ENCODE peak calls at places on chromosomes 3 and 15, in four cellular contexts. M is SK-N-SH, J is Calu3, Q is T-helper 2 cell. S is an unnamed sample.

GRCh38 chr3:172303181-172303580 is 145.1 kb downstream of the GHSR start:
- DNase-seq in M (no peak), J (no peak), Q (no peak), S (no peak)

GRCh38 chr3:16888785-16889607 is 4.2 kb downstream of the PLCL2 start:
- DNase-seq in M (no peak), J (no peak), Q (no peak), S (peak)

GRCh38 chr15:83205725-83206324 is 1.8 kb downstream of the HDGFL3 start:
- DNase-seq in M (peak), J (no peak), Q (no peak), S (no peak)

GRCh38 chr15:82040862-82041261 is 5.0 kb downstream of the MEX3B start:
- DNase-seq in M (no peak), J (peak), Q (no peak), S (no peak)

GRCh38 chr3:159991591-159991990 is 3.0 kb downstream of the IL12A start:
- DNase-seq in M (no peak), J (no peak), Q (no peak), S (no peak)

GRCh38 chr15:76533060-76533955 is 196.7 kb downstream of the ISL2 start:
- DNase-seq in M (no peak), J (no peak), Q (no peak), S (no peak)

GRCh38 chr3:59886790-59887189 is 837.0 kb upstream of the CFAP20DC start:
- DNase-seq in M (no peak), J (no peak), Q (no peak), S (no peak)

GRCh38 chr3:179292440-179292839 is 30.4 kb upstream of the ZNF639 start:
- DNase-seq in M (no peak), J (no peak), Q (no peak), S (no peak)

GRCh38 chr15:40244961-40245523 is 6.2 kb downstream of the PAK6 start:
- DNase-seq in M (no peak), J (peak), Q (no peak), S (no peak)

GRCh38 chr3:188416041-188416440 is 262.1 kb downstream of the LPP start:
- DNase-seq in M (no peak), J (no peak), Q (no peak), S (no peak)

GRCh38 chr3:195609229-195609628 is 25.5 kb upstream of the APOD start:
- DNase-seq in M (no peak), J (no peak), Q (no peak), S (peak)

GRCh38 chr3:56753206-56753605 is 48.5 kb downstream of the ARHGEF3 start:
- DNase-seq in M (no peak), J (no peak), Q (no peak), S (no peak)